ENCODE peak calls at places on chromosomes 4 and X, in eight cellular contexts. B is A549, J is IMR-90, I is K562, L is HepG2, Z is SK-N-SH, O is H1, S is GM12878. V is an unnamed sample.

GRCh38 chr4:74460833-74461232 is 15.9 kb downstream of the AREG start:
- DNase-seq in B (no peak), J (no peak), I (no peak), L (no peak), Z (no peak), O (no peak), S (no peak), V (no peak)

GRCh38 chrX:50704987-50705386 is 109.0 kb downstream of the SHROOM4 start:
- DNase-seq in B (no peak), J (no peak), I (no peak), L (no peak), Z (no peak), O (no peak), S (no peak), V (no peak)

GRCh38 chr4:147037089-147037488 is 91.4 kb upstream of the TTC29 start:
- DNase-seq in B (no peak), J (no peak), I (no peak), L (no peak), Z (no peak), O (no peak), S (no peak), V (no peak)

GRCh38 chrX:150375243-150375642 is 12.1 kb downstream of the MAMLD1 start:
- DNase-seq in B (no peak), J (peak), I (no peak), L (no peak), Z (no peak), O (no peak), S (no peak), V (no peak)

GRCh38 chr4:100290585-100290984 is 100.3 kb upstream of the DDIT4L start:
- DNase-seq in B (no peak), J (peak), I (no peak), L (no peak), Z (no peak), O (no peak), S (no peak), V (no peak)

GRCh38 chrX:70301716-70302115 is 11.8 kb downstream of the KIF4A start:
- DNase-seq in B (no peak), J (peak), I (no peak), L (no peak), Z (no peak), O (no peak), S (no peak), V (no peak)

GRCh38 chr4:102344520-102344954 is 745 bp downstream of the SLC39A8 start:
- DNase-seq in B (peak), J (no peak), I (peak), L (no peak), Z (peak), O (no peak), S (no peak), V (peak)

GRCh38 chr4:153538408-153539057 is 72.4 kb downstream of the TMEM131L start:
- DNase-seq in B (no peak), J (peak), I (no peak), L (no peak), Z (peak), O (no peak), S (no peak), V (no peak)

GRCh38 chr4:81429607-81430006 is 42.1 kb downstream of the RASGEF1B start:
- DNase-seq in B (no peak), J (no peak), I (no peak), L (no peak), Z (no peak), O (no peak), S (no peak), V (no peak)

GRCh38 chrX:302975-303374 is 15.6 kb downstream of the GTPBP6 start:
- DNase-seq in B (no peak), J (no peak), I (no peak), L (no peak), Z (no peak), O (no peak), S (no peak), V (no peak)

GRCh38 chr4:19736968-19737756 is 514.5 kb upstream of the SLIT2 start:
- DNase-seq in B (no peak), J (no peak), I (no peak), L (no peak), Z (no peak), O (no peak), S (no peak), V (no peak)

GRCh38 chr4:139144911-139145551 is 32.0 kb downstream of the ELF2 start:
- DNase-seq in B (no peak), J (no peak), I (no peak), L (no peak), Z (no peak), O (no peak), S (no peak), V (peak)

GRCh38 chr4:15162465-15163283 is 160.4 kb downstream of the CPEB2 start:
- DNase-seq in B (no peak), J (peak), I (no peak), L (peak), Z (peak), O (no peak), S (no peak), V (no peak)

GRCh38 chr4:174633399-174633798 is 111.1 kb upstream of the HPGD start:
- DNase-seq in B (no peak), J (no peak), I (no peak), L (no peak), Z (no peak), O (no peak), S (no peak), V (no peak)

GRCh38 chr4:89152972-89153371 is 41.6 kb downstream of the TIGD2 start:
- DNase-seq in B (no peak), J (no peak), I (no peak), L (no peak), Z (no peak), O (no peak), S (no peak), V (no peak)

GRCh38 chr4:87532109-87532508 is 2.9 kb upstream of the SPARCL1 start:
- DNase-seq in B (no peak), J (no peak), I (no peak), L (no peak), Z (no peak), O (no peak), S (no peak), V (no peak)

GRCh38 chrX:32448320-32448719 is 763.0 kb downstream of the DMD start:
- DNase-seq in B (no peak), J (no peak), I (no peak), L (peak), Z (no peak), O (no peak), S (peak), V (no peak)

GRCh38 chr4:13940921-13941320 is 313.4 kb upstream of the BOD1L1 start:
- DNase-seq in B (no peak), J (no peak), I (no peak), L (no peak), Z (no peak), O (no peak), S (no peak), V (no peak)

GRCh38 chr4:19372365-19372764 is 879.3 kb upstream of the SLIT2 start:
- DNase-seq in B (no peak), J (no peak), I (no peak), L (no peak), Z (no peak), O (no peak), S (no peak), V (no peak)

GRCh38 chr4:76584235-76585152 is 149.5 kb downstream of the SHROOM3 start:
- DNase-seq in B (no peak), J (no peak), I (no peak), L (no peak), Z (no peak), O (no peak), S (no peak), V (no peak)

GRCh38 chrX:153456161-153456560 is 10.3 kb upstream of the TREX2 start:
- DNase-seq in B (no peak), J (no peak), I (no peak), L (no peak), Z (no peak), O (no peak), S (no peak), V (no peak)

GRCh38 chr4:183969596-183969995 is 64.5 kb downstream of the STOX2 start:
- DNase-seq in B (no peak), J (no peak), I (no peak), L (no peak), Z (no peak), O (no peak), S (no peak), V (no peak)
- TF ChIP-seq USF2 in B (no peak), J (no peak), I (no peak), L (no peak), Z (no peak), O (no peak), S (no peak), V (no peak)

GRCh38 chr4:26424143-26424542 is 66.1 kb downstream of the CCKAR start:
- DNase-seq in B (no peak), J (no peak), I (no peak), L (no peak), Z (no peak), O (no peak), S (no peak), V (no peak)

GRCh38 chr4:26426892-26427291 is 63.4 kb downstream of the CCKAR start:
- DNase-seq in B (no peak), J (no peak), I (no peak), L (no peak), Z (no peak), O (no peak), S (no peak), V (no peak)

GRCh38 chr4:26425953-26426352 is 64.3 kb downstream of the CCKAR start:
- DNase-seq in B (no peak), J (no peak), I (no peak), L (no peak), Z (no peak), O (no peak), S (no peak), V (no peak)

GRCh38 chr4:26420903-26421302 is 69.4 kb downstream of the CCKAR start:
- DNase-seq in B (no peak), J (peak), I (no peak), L (no peak), Z (no peak), O (no peak), S (no peak), V (no peak)

DNA sequence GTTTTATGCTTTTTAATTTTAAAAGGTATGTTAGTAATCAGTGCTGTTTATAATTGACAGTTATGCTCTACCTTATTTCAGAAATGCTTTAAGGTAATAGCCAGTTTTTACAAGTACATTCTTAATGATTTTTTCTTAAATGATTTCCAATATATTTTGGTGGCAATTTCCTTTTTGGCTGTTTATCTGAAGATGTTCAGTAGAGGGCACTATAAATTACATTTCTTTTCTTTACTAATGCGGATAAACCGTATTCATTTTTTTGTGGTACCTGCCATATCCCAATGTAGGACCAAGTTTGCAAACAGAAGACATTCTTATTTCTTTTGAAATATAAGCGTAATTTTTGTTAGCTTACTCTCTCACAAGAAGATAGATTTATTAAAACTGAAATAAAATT is 65.4 kb downstream of the CCKAR start:
- DNase-seq in B (no peak), J (no peak), I (no peak), L (no peak), Z (no peak), O (no peak), S (no peak), V (no peak)
- TF ChIP-seq USF2 in B (no peak), J (no peak), I (no peak), L (no peak), Z (no peak), O (no peak), S (no peak), V (no peak)

GRCh38 chr4:82981116-82981515 is 29.5 kb downstream of the LIN54 start:
- DNase-seq in B (no peak), J (no peak), I (no peak), L (no peak), Z (no peak), O (no peak), S (no peak), V (no peak)

GRCh38 chr4:82989567-82990429 is 20.8 kb downstream of the LIN54 start:
- DNase-seq in B (no peak), J (peak), I (no peak), L (peak), Z (no peak), O (no peak), S (peak), V (no peak)

GRCh38 chr4:82988323-82988832 is 22.2 kb downstream of the LIN54 start:
- DNase-seq in B (no peak), J (peak), I (no peak), L (no peak), Z (no peak), O (no peak), S (no peak), V (no peak)

GRCh38 chr4:82983450-82983849 is 27.2 kb downstream of the LIN54 start:
- DNase-seq in B (no peak), J (no peak), I (no peak), L (no peak), Z (no peak), O (no peak), S (no peak), V (no peak)

GRCh38 chr4:82984459-82984858 is 26.2 kb downstream of the LIN54 start:
- DNase-seq in B (peak), J (peak), I (peak), L (peak), Z (no peak), O (no peak), S (no peak), V (no peak)
- TF ChIP-seq USF2 in B (no peak), J (no peak), I (no peak), L (no peak), Z (no peak), O (no peak), S (no peak), V (no peak)

GRCh38 chrX:119501511-119502148 is 33.4 kb downstream of the SLC25A5 start:
- DNase-seq in B (no peak), J (no peak), I (no peak), L (no peak), Z (no peak), O (no peak), S (no peak), V (no peak)
- TF ChIP-seq USF2 in B (no peak), J (no peak), I (no peak), L (no peak), Z (no peak), O (no peak), S (no peak), V (no peak)

V was measured in WTC11.